ENCODE peak calls at places on chromosomes 11 and 22, in ten cellular contexts. N is thoracic aorta, Y is uterus, J is heart right ventricle, I is stomach, V is mesothelial cell of epicardium, W is PC-3, Z is DND-41, T is dorsolateral prefrontal cortex, M is neural progenitor cell. D is an unnamed sample.

GRCh38 chr22:43293259-43293658 is 49.9 kb downstream of the SCUBE1 start:
- DNase-seq in N (no peak), Y (no peak), J (no peak), I (peak; percentile 36), V (no peak), W (no peak), Z (no peak), T (no peak), M (no peak), D (no peak)

GRCh38 chr11:29773656-29774264 is 243.1 kb downstream of the KCNA4 start:
- DNase-seq in N (no peak), Y (no peak), J (no peak), I (no peak), V (no peak), W (no peak), Z (no peak), T (peak; percentile 65), M (no peak), D (no peak)

GRCh38 chr11:71096751-71097388 is 155.5 kb downstream of the SHANK2 start:
- DNase-seq in N (no peak), Y (no peak), J (no peak), I (no peak), V (no peak), W (peak; percentile 85), Z (no peak), T (no peak), M (no peak), D (no peak)

GRCh38 chr22:20750461-20751184 is 23.3 kb upstream of the SERPIND1 start:
- DNase-seq in N (peak; percentile 32), Y (peak; percentile 66), J (peak; percentile 56), I (peak; percentile 50), V (no peak), W (peak; percentile 76), Z (no peak), T (peak; percentile 69), M (no peak), D (no peak)

GRCh38 chr11:58622344-58622743 is at the start of gene CNTF:
- DNase-seq in N (no peak), Y (no peak), J (no peak), I (no peak), V (no peak), W (no peak), Z (no peak), T (no peak), M (no peak), D (no peak)

GRCh38 chr22:18070556-18071306 is 7.1 kb upstream of the PEX26 start:
- DNase-seq in N (no peak), Y (no peak), J (no peak), I (no peak), V (no peak), W (peak; percentile 46), Z (peak; percentile 21), T (no peak), M (no peak), D (no peak)

GRCh38 chr11:70820311-70820710 is 422.0 kb downstream of the CTTN start:
- DNase-seq in N (no peak), Y (no peak), J (no peak), I (no peak), V (no peak), W (no peak), Z (no peak), T (no peak), M (no peak), D (no peak)

GRCh38 chr11:122754553-122755322 is 83.6 kb upstream of the CRTAM start:
- DNase-seq in N (no peak), Y (no peak), J (no peak), I (no peak), V (no peak), W (peak; percentile 63), Z (peak; percentile 57), T (no peak), M (peak; percentile 54), D (no peak)

GRCh38 chr22:50399751-50400331 is 56.7 kb downstream of the PPP6R2 start:
- DNase-seq in N (no peak), Y (no peak), J (peak; percentile 31), I (peak; percentile 42), V (no peak), W (no peak), Z (no peak), T (peak; percentile 53), M (peak; percentile 75), D (peak; percentile 33)

GRCh38 chr11:89737116-89737515 is 27.0 kb downstream of the TRIM77 start:
- DNase-seq in N (no peak), Y (no peak), J (no peak), I (no peak), V (no peak), W (no peak), Z (no peak), T (no peak), M (no peak), D (no peak)

GRCh38 chr11:27717377-27717776 is 17.1 kb upstream of the BDNF start:
- DNase-seq in N (no peak), Y (no peak), J (no peak), I (no peak), V (no peak), W (peak; percentile 50), Z (no peak), T (no peak), M (no peak), D (no peak)
- TF ChIP-seq CTCF in N (no peak), Y (no peak), J (no peak), I (no peak), V (no peak), W (peak; percentile 48), Z (no peak), T (no peak), M (peak; percentile 39), D (no peak)

GRCh38 chr11:119572481-119573424 is 149.8 kb upstream of the THY1 start:
- DNase-seq in N (no peak), Y (no peak), J (no peak), I (no peak), V (no peak), W (peak; percentile 89), Z (no peak), T (no peak), M (no peak), D (no peak)
- TF ChIP-seq CTCF in N (no peak), Y (no peak), J (no peak), I (no peak), V (no peak), W (peak; percentile 15), Z (no peak), T (no peak), M (peak; percentile 19), D (no peak)

DNA sequence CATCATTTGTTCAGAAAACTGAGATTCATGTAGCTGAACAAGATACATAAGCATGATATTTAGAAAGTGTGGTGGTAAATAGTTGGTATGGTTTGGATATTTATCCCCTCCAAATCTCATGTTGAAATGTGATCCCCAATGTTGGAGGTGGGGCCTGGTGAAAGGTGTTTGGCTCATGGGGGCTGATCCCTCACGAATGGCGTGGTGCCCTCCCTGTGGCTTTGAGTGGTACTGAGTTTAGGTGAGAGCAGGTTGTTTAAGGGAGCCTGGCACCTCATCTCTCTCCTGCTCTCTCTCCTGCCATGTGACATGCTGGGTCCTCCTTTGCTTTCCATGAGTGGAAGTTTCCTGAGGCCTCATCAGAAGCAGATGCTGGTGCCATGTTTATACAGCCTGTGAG is 48.1 kb downstream of the NXPE1 start:
- DNase-seq in N (no peak), Y (no peak), J (no peak), I (no peak), V (no peak), W (no peak), Z (no peak), T (no peak), M (no peak), D (no peak)
- TF ChIP-seq CTCF in N (no peak), Y (no peak), J (no peak), I (no peak), V (no peak), W (no peak), Z (no peak), T (no peak), M (no peak), D (no peak)

DNA sequence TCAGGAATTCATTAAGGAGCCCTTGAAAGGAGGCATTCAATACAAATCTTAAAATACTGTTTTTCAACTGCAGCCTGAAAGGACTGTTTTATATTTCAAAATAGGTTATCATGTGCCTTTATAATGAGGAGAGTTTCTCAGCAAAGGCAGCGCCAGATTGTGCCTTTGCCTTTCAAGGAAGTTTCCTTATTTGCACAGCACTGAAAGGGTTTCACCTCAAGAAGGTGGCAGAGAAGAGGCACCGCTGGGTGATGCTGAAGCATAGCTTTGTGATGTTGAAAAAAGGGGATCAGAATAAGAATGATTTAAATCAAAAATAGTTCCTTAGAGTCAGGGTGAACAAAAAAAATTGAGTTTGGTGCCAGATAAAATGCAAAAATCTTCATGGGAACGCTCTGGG is 601.0 kb upstream of the KIRREL3 start:
- DNase-seq in N (no peak), Y (no peak), J (no peak), I (no peak), V (no peak), W (no peak), Z (no peak), T (peak; percentile 18), M (no peak), D (no peak)
- TF ChIP-seq CTCF in N (no peak), Y (no peak), J (no peak), I (no peak), V (no peak), W (no peak), Z (no peak), T (no peak), M (no peak), D (no peak)